ENCODE peak calls at places on chromosome 4, in six cellular contexts. One of them, this sample, is unnamed. For H3K4me1 and H3K27me3, the result is how much of the 10 kb centered on the place peaks cover.

GRCh38 chr4:188076169-188076568 is 33.2 kb downstream of the TRIML2 start:
- DNase-seq in small intestine: no peak
- DNase-seq in heart left ventricle: no peak
- DNase-seq in fibroblast of lung: no peak
- DNase-seq in PC-3: no peak
- DNase-seq in psoas muscle: no peak
- DNase-seq in this sample: no peak

GRCh38 chr4:40199999-40200880 is 3.4 kb downstream of the RHOH start:
- DNase-seq in heart left ventricle: no peak
- DNase-seq in fibroblast of lung: no peak
- DNase-seq in psoas muscle: no peak
- DNase-seq in small intestine: peak
- DNase-seq in PC-3: no peak
- DNase-seq in this sample: no peak

GRCh38 chr4:176656108-176656507 is 136.6 kb downstream of the VEGFC start:
- DNase-seq in heart left ventricle: no peak
- DNase-seq in psoas muscle: no peak
- DNase-seq in fibroblast of lung: no peak
- DNase-seq in PC-3: no peak
- DNase-seq in small intestine: no peak
- DNase-seq in this sample: no peak

GRCh38 chr4:103429283-103429682 is 231.1 kb upstream of the CENPE start:
- DNase-seq in fibroblast of lung: no peak
- DNase-seq in heart left ventricle: no peak
- DNase-seq in small intestine: no peak
- DNase-seq in PC-3: no peak
- DNase-seq in psoas muscle: no peak
- DNase-seq in this sample: no peak

GRCh38 chr4:68368566-68369473 is 18.9 kb upstream of the YTHDC1 start:
- DNase-seq in fibroblast of lung: peak
- DNase-seq in heart left ventricle: no peak
- DNase-seq in small intestine: no peak
- DNase-seq in psoas muscle: no peak
- DNase-seq in PC-3: peak
- DNase-seq in this sample: no peak

GRCh38 chr4:13601060-13601459 is 26.5 kb downstream of the BOD1L1 start:
- DNase-seq in PC-3: no peak
- DNase-seq in psoas muscle: no peak
- DNase-seq in heart left ventricle: no peak
- DNase-seq in fibroblast of lung: no peak
- DNase-seq in small intestine: no peak
- DNase-seq in this sample: no peak

GRCh38 chr4:140150636-140150885 is 3.4 kb downstream of the MAML3 start:
- DNase-seq in fibroblast of lung: no peak
- DNase-seq in heart left ventricle: no peak
- DNase-seq in small intestine: peak
- DNase-seq in PC-3: no peak
- DNase-seq in psoas muscle: no peak
- DNase-seq in this sample: no peak

GRCh38 chr4:30821891-30822612 is 101.9 kb downstream of the PCDH7 start:
- DNase-seq in fibroblast of lung: peak
- DNase-seq in small intestine: no peak
- DNase-seq in PC-3: peak
- DNase-seq in psoas muscle: no peak
- DNase-seq in heart left ventricle: no peak
- DNase-seq in this sample: no peak

GRCh38 chr4:60657802-60658201 is 542.3 kb upstream of the ADGRL3 start:
- DNase-seq in PC-3: no peak
- DNase-seq in fibroblast of lung: peak
- DNase-seq in small intestine: no peak
- DNase-seq in heart left ventricle: no peak
- DNase-seq in psoas muscle: no peak
- DNase-seq in this sample: no peak

GRCh38 chr4:155658665-155659064 is 8.0 kb upstream of the GUCY1A1 start:
- DNase-seq in psoas muscle: no peak
- DNase-seq in small intestine: no peak
- DNase-seq in PC-3: no peak
- DNase-seq in fibroblast of lung: no peak
- DNase-seq in heart left ventricle: no peak
- DNase-seq in this sample: no peak

GRCh38 chr4:13529130-13529919 is 15.0 kb downstream of the NKX3-2 start:
- DNase-seq in PC-3: no peak
- DNase-seq in small intestine: no peak
- DNase-seq in fibroblast of lung: no peak
- DNase-seq in heart left ventricle: no peak
- DNase-seq in psoas muscle: no peak
- DNase-seq in this sample: no peak

GRCh38 chr4:6943012-6943869 is 33.6 kb downstream of the TBC1D14 start:
- DNase-seq in small intestine: peak
- DNase-seq in psoas muscle: no peak
- DNase-seq in fibroblast of lung: no peak
- DNase-seq in heart left ventricle: no peak
- DNase-seq in PC-3: no peak
- DNase-seq in this sample: no peak

GRCh38 chr4:121668368-121669162 is 28.2 kb downstream of the ANXA5 start:
- DNase-seq in PC-3: peak
- DNase-seq in small intestine: no peak
- DNase-seq in psoas muscle: no peak
- DNase-seq in fibroblast of lung: peak
- DNase-seq in heart left ventricle: no peak
- DNase-seq in this sample: no peak

GRCh38 chr4:108224628-108225053 is 55.9 kb upstream of the LEF1 start:
- DNase-seq in small intestine: no peak
- DNase-seq in PC-3: no peak
- DNase-seq in heart left ventricle: no peak
- DNase-seq in fibroblast of lung: peak
- DNase-seq in psoas muscle: no peak
- DNase-seq in this sample: peak

GRCh38 chr4:128716325-128716724 is 93.2 kb upstream of the JADE1 start:
- DNase-seq in heart left ventricle: peak
- DNase-seq in fibroblast of lung: peak
- DNase-seq in PC-3: no peak
- DNase-seq in small intestine: no peak
- DNase-seq in psoas muscle: no peak
- DNase-seq in this sample: no peak

GRCh38 chr4:159102623-159103405 is at the start of gene RAPGEF2:
- DNase-seq in fibroblast of lung: peak
- DNase-seq in heart left ventricle: peak
- DNase-seq in small intestine: peak
- DNase-seq in psoas muscle: peak
- DNase-seq in PC-3: peak
- DNase-seq in this sample: peak

GRCh38 chr4:53541577-53542206 is 49.6 kb downstream of the LNX1 start:
- DNase-seq in small intestine: no peak
- DNase-seq in heart left ventricle: no peak
- DNase-seq in psoas muscle: no peak
- DNase-seq in PC-3: peak
- DNase-seq in fibroblast of lung: peak
- DNase-seq in this sample: peak

GRCh38 chr4:154344686-154345085 is 146.9 kb downstream of the DCHS2 start:
- DNase-seq in psoas muscle: no peak
- DNase-seq in PC-3: peak
- DNase-seq in heart left ventricle: no peak
- DNase-seq in small intestine: no peak
- DNase-seq in fibroblast of lung: no peak
- DNase-seq in this sample: no peak

GRCh38 chr4:42607011-42607726 is 49.7 kb downstream of the ATP8A1 start:
- DNase-seq in PC-3: no peak
- DNase-seq in small intestine: no peak
- DNase-seq in psoas muscle: no peak
- DNase-seq in fibroblast of lung: no peak
- DNase-seq in heart left ventricle: no peak
- DNase-seq in this sample: no peak
- H3K4me1 ChIP-seq in PC-3: under half
- H3K4me1 ChIP-seq in small intestine: under half
- H3K4me1 ChIP-seq in psoas muscle: under half
- H3K4me1 ChIP-seq in fibroblast of lung: under half
- H3K4me1 ChIP-seq in heart left ventricle: under half
- H3K4me1 ChIP-seq in this sample: under half

DNA sequence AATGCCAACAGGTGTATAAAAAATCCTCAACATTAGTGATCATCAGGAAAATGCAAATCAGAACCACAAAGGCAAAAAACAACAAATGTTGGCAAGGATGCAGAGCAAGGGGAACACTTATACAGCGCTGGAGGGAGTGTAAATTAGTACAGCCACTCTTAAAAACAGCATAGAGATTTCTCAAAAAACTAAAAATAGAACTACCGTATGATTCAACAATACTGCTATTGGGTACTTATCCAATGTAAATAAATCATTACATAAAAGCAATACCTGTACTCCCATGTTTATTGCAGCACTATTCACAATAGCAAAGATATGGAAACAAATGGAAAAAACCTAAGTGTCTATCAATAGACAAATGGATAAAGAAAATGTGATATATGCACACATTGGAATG is 171.3 kb downstream of the SLC7A11 start:
- DNase-seq in fibroblast of lung: no peak
- DNase-seq in small intestine: no peak
- DNase-seq in PC-3: peak
- DNase-seq in heart left ventricle: no peak
- DNase-seq in psoas muscle: no peak
- DNase-seq in this sample: no peak
- H3K27me3 ChIP-seq in fibroblast of lung: under half
- H3K27me3 ChIP-seq in small intestine: under half
- H3K27me3 ChIP-seq in PC-3: under half
- H3K27me3 ChIP-seq in heart left ventricle: under half
- H3K27me3 ChIP-seq in psoas muscle: under half
- H3K27me3 ChIP-seq in this sample: under half

GRCh38 chr4:85821688-85822087 is 346.7 kb downstream of the ARHGAP24 start:
- DNase-seq in fibroblast of lung: no peak
- DNase-seq in small intestine: no peak
- DNase-seq in PC-3: no peak
- DNase-seq in heart left ventricle: no peak
- DNase-seq in psoas muscle: no peak
- DNase-seq in this sample: no peak
- H3K27ac ChIP-seq in fibroblast of lung: no peak
- H3K27ac ChIP-seq in small intestine: no peak
- H3K27ac ChIP-seq in PC-3: no peak
- H3K27ac ChIP-seq in heart left ventricle: no peak
- H3K27ac ChIP-seq in psoas muscle: no peak
- H3K27ac ChIP-seq in this sample: no peak

GRCh38 chr4:5558502-5558901 is 149.9 kb downstream of the EVC2 start:
- DNase-seq in PC-3: no peak
- DNase-seq in heart left ventricle: no peak
- DNase-seq in psoas muscle: no peak
- DNase-seq in fibroblast of lung: no peak
- DNase-seq in small intestine: no peak
- DNase-seq in this sample: no peak

GRCh38 chr4:5553801-5554200 is 154.6 kb downstream of the EVC2 start:
- DNase-seq in small intestine: no peak
- DNase-seq in heart left ventricle: no peak
- DNase-seq in PC-3: no peak
- DNase-seq in fibroblast of lung: no peak
- DNase-seq in psoas muscle: no peak
- DNase-seq in this sample: no peak

GRCh38 chr4:5554376-5554775 is 154.0 kb downstream of the EVC2 start:
- DNase-seq in PC-3: no peak
- DNase-seq in fibroblast of lung: no peak
- DNase-seq in small intestine: no peak
- DNase-seq in psoas muscle: no peak
- DNase-seq in heart left ventricle: no peak
- DNase-seq in this sample: no peak
- H3K4me1 ChIP-seq in PC-3: under half
- H3K4me1 ChIP-seq in fibroblast of lung: under half
- H3K4me1 ChIP-seq in small intestine: under half
- H3K4me1 ChIP-seq in psoas muscle: under half
- H3K4me1 ChIP-seq in heart left ventricle: under half
- H3K4me1 ChIP-seq in this sample: under half

GRCh38 chr4:4876945-4877661 is 17.6 kb downstream of the MSX1 start:
- DNase-seq in PC-3: no peak
- DNase-seq in heart left ventricle: no peak
- DNase-seq in small intestine: no peak
- DNase-seq in psoas muscle: no peak
- DNase-seq in fibroblast of lung: no peak
- DNase-seq in this sample: no peak
- H3K27me3 ChIP-seq in PC-3: under half
- H3K27me3 ChIP-seq in heart left ventricle: under half
- H3K27me3 ChIP-seq in small intestine: under half
- H3K27me3 ChIP-seq in psoas muscle: under half
- H3K27me3 ChIP-seq in fibroblast of lung: under half
- H3K27me3 ChIP-seq in this sample: under half

This sample was measured in hepatocyte.